ENCODE peak calls at places on chromosomes 1 and 21, in seven cellular contexts. T, W, M, D, R, Y and U are unnamed samples.

GRCh38 chr21:41283211-41283818 is 33.3 kb upstream of the FAM3B start:
- DNase-seq in D (no peak), R (peak; percentile 49), W (no peak), Y (no peak), M (peak; percentile 66), T (peak; percentile 61), U (peak; percentile 50)

GRCh38 chr1:114122891-114123621 is 30.6 kb downstream of the SYT6 start:
- DNase-seq in W (peak; percentile 50), M (no peak), T (no peak), Y (no peak), D (no peak), R (no peak), U (no peak)

GRCh38 chr1:103373991-103374390 is 151.5 kb upstream of the RNPC3 start:
- DNase-seq in T (no peak), Y (no peak), M (no peak), W (no peak), D (no peak), R (no peak), U (no peak)

GRCh38 chr1:169109561-169110134 is 3.2 kb downstream of the ATP1B1 start:
- DNase-seq in W (peak; percentile 92), D (no peak), M (no peak), T (no peak), Y (no peak), R (peak; percentile 87), U (peak; percentile 84)

GRCh38 chr1:233788687-233789086 is 115.8 kb upstream of the SLC35F3 start:
- DNase-seq in Y (no peak), W (no peak), D (no peak), R (no peak), M (no peak), T (no peak), U (no peak)

GRCh38 chr1:237007147-237007881 is 3.1 kb upstream of the MT1HL1 start:
- DNase-seq in T (no peak), W (no peak), D (no peak), M (no peak), Y (no peak), R (no peak), U (no peak)

GRCh38 chr1:238409191-238409846 is 518.6 kb upstream of the ZP4 start:
- DNase-seq in R (no peak), M (no peak), Y (no peak), D (no peak), W (no peak), T (no peak), U (no peak)

GRCh38 chr1:201017828-201018163 is 5.7 kb downstream of the KIF21B start:
- DNase-seq in W (no peak), D (no peak), M (no peak), Y (no peak), T (no peak), R (no peak), U (no peak)

GRCh38 chr1:41174170-41174569 is 67.9 kb downstream of the SCMH1 start:
- DNase-seq in T (no peak), Y (no peak), R (no peak), M (no peak), W (no peak), D (no peak), U (no peak)

GRCh38 chr1:180229483-180230415 is at the start of gene LHX4:
- DNase-seq in M (peak; percentile 92), T (no peak), W (peak; percentile 52), R (no peak), Y (no peak), D (no peak), U (no peak)

GRCh38 chr1:225470210-225470609 is 42.4 kb upstream of the LBR start:
- DNase-seq in Y (peak; percentile 61), D (no peak), R (no peak), T (no peak), W (no peak), M (no peak), U (no peak)

GRCh38 chr1:89950703-89951102 is 44.2 kb upstream of the ZNF326 start:
- DNase-seq in T (no peak), R (no peak), Y (no peak), D (no peak), M (no peak), W (no peak), U (no peak)

GRCh38 chr1:1253972-1254666 is 7.6 kb upstream of the C1QTNF12 start:
- DNase-seq in R (no peak), W (no peak), M (no peak), Y (no peak), D (no peak), T (no peak), U (no peak)

GRCh38 chr1:198845851-198846250 is 207.0 kb downstream of the PTPRC start:
- DNase-seq in M (no peak), W (no peak), R (no peak), D (no peak), T (no peak), Y (no peak), U (no peak)

GRCh38 chr1:29259802-29260441 is 23.6 kb downstream of the PTPRU start:
- DNase-seq in D (no peak), W (peak; percentile 78), Y (no peak), T (no peak), M (peak; percentile 97), R (peak; percentile 44), U (peak; percentile 59)

GRCh38 chr1:8858888-8859706 is 19.4 kb downstream of the ENO1 start:
- DNase-seq in W (no peak), R (peak; percentile 43), D (no peak), M (peak; percentile 64), T (no peak), Y (no peak), U (no peak)

GRCh38 chr1:46096269-46097148 is 35.9 kb downstream of the PIK3R3 start:
- DNase-seq in W (no peak), Y (no peak), D (no peak), T (no peak), R (no peak), M (no peak), U (no peak)

GRCh38 chr1:110879758-110880606 is 7.0 kb downstream of the CD53 start:
- DNase-seq in Y (no peak), W (no peak), D (no peak), R (no peak), M (peak; percentile 87), T (peak; percentile 65), U (peak; percentile 15)

GRCh38 chr1:164092603-164093353 is 466.2 kb upstream of the PBX1 start:
- DNase-seq in Y (no peak), D (no peak), T (no peak), R (no peak), M (no peak), W (no peak), U (peak; percentile 13)

GRCh38 chr1:43491056-43491455 is 37.3 kb upstream of the HYI start:
- DNase-seq in D (no peak), T (no peak), Y (no peak), R (no peak), W (no peak), M (no peak), U (no peak)

GRCh38 chr1:199124351-199124750 is 485.5 kb downstream of the PTPRC start:
- DNase-seq in Y (no peak), T (no peak), W (no peak), R (no peak), M (no peak), D (no peak), U (no peak)

GRCh38 chr1:59178339-59178744 is 118.6 kb upstream of the FGGY start:
- DNase-seq in R (no peak), Y (no peak), D (no peak), M (no peak), W (peak; percentile 83), T (no peak), U (no peak)

GRCh38 chr1:18803392-18803791 is 56.1 kb downstream of the TAS1R2 start:
- DNase-seq in T (no peak), M (no peak), D (no peak), W (no peak), Y (no peak), R (no peak), U (no peak)

GRCh38 chr1:228100822-228101613 is 2.1 kb downstream of the C1orf35 start:
- DNase-seq in R (peak; percentile 45), D (no peak), T (no peak), M (peak; percentile 42), Y (no peak), W (peak; percentile 66), U (no peak)

GRCh38 chr1:228102791-228103620 is at the start of gene C1orf35:
- DNase-seq in Y (peak; percentile 96), R (peak; percentile 96), M (peak; percentile 99), W (peak; percentile 97), T (peak; percentile 66), D (peak; percentile 73), U (peak; percentile 96)

GRCh38 chr1:228104526-228105251 is 1.6 kb upstream of the C1orf35 start:
- DNase-seq in M (no peak), R (no peak), T (no peak), D (no peak), Y (no peak), W (peak; percentile 64), U (no peak)

GRCh38 chr1:228101614-228101993 is 1.5 kb downstream of the C1orf35 start:
- DNase-seq in Y (no peak), M (peak; percentile 30), D (no peak), T (no peak), W (peak; percentile 68), R (no peak), U (no peak)

DNA sequence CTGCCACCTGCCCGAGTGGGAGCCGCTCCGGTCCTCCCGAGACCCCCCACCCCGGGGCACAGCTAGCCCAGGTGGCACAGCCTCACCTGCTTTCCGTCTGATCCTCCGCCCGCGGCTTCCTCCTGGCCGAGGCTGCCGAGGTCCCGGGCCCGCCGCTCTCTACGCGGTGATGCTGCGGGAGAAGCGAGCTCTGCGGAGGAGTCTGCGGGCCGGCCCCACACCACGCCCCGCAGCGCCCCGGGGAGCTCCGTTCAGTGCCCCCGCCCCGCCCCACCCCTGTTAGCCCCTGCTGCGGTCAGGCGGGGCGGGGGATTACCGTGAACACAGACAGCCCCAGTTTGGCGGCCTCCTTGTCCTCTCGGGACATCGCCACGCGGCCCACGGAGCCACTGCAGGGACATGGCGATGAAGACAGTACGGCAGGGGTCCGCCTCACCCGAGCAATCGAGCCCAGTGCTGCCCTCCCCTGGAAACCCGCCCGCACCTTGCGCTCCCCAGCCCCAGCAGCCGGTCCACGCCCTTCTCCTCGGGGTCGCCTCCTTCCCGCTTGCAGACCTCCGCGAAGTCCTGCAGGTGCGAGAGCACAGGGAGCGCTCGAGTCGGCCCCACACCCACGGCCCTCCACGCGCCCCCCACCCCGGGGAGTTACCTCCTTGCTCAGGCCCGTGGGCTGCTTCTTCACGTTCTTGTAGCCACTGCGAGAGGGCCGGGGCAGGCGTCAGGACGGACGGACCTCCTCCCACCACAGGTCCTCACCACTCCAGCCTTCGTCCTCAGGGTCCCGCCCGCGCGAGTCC is 933 bp downstream of the C1orf35 start:
- DNase-seq in Y (no peak), M (peak; percentile 88), D (no peak), W (peak; percentile 82), T (no peak), R (peak; percentile 53), U (peak; percentile 71)
- TF ChIP-seq POLR2AphosphoS5 in Y (no peak), M (no peak), D (no peak), W (no peak), T (no peak), R (no peak), U (no peak)

GRCh38 chr1:155176544-155177071 is 3.0 kb downstream of the TRIM46 start:
- DNase-seq in T (no peak), W (peak; percentile 91), D (no peak), R (peak; percentile 96), Y (peak; percentile 91), M (peak; percentile 83), U (peak; percentile 93)
- H3K27ac ChIP-seq in T (no peak overlapping the region), W (no peak overlapping the region), D (no peak overlapping the region), R (peak overlapping the region; percentile 34), Y (no peak overlapping the region), M (no peak overlapping the region), U (no peak overlapping the region)

GRCh38 chr1:67685067-67685557 is at the start of gene GADD45A:
- DNase-seq in R (peak; percentile 99), Y (peak; percentile 99), D (peak; percentile 97), T (peak; percentile 97), W (peak; percentile 99), M (peak; percentile 95), U (peak; percentile 99)
- TF ChIP-seq EP300 in R (peak; percentile 6), Y (no peak), D (peak; percentile 32), T (peak; percentile 36), W (no peak), M (no peak), U (no peak)

GRCh38 chr1:147214842-147215539 is 10.1 kb downstream of the FMO5 start:
- DNase-seq in Y (no peak), M (no peak), D (no peak), R (no peak), W (no peak), T (no peak), U (no peak)
- TF ChIP-seq POLR2AphosphoS5 in Y (no peak), M (no peak), D (no peak), R (no peak), W (no peak), T (no peak), U (no peak)